ENCODE peak calls at places on chromosomes 7 and 10, in nine cellular contexts. One of them, this sample, is unnamed.

GRCh38 chr10:88565072-88565471 is 18.0 kb downstream of the RNLS start:
- DNase-seq in stomach: no peak
- DNase-seq in effector memory CD4-positive, alpha-beta T cell: no peak
- DNase-seq in sigmoid colon: no peak
- DNase-seq in aorta: no peak
- DNase-seq in heart right ventricle: no peak
- DNase-seq in K562: no peak
- DNase-seq in breast epithelium: no peak
- DNase-seq in NT2/D1: no peak
- DNase-seq in this sample: no peak

GRCh38 chr10:98294270-98294627 is 26.3 kb upstream of the LOXL4 start:
- DNase-seq in stomach: no peak
- DNase-seq in breast epithelium: no peak
- DNase-seq in K562: no peak
- DNase-seq in sigmoid colon: no peak
- DNase-seq in heart right ventricle: no peak
- DNase-seq in effector memory CD4-positive, alpha-beta T cell: no peak
- DNase-seq in aorta: no peak
- DNase-seq in NT2/D1: no peak
- DNase-seq in this sample: no peak

GRCh38 chr7:41005381-41005901 is 697.4 kb downstream of the INHBA start:
- DNase-seq in breast epithelium: no peak
- DNase-seq in effector memory CD4-positive, alpha-beta T cell: no peak
- DNase-seq in heart right ventricle: peak; percentile 29
- DNase-seq in stomach: no peak
- DNase-seq in aorta: no peak
- DNase-seq in sigmoid colon: no peak
- DNase-seq in NT2/D1: no peak
- DNase-seq in K562: no peak
- DNase-seq in this sample: no peak

GRCh38 chr10:78255796-78256638 is 222.4 kb downstream of the RPS24 start:
- DNase-seq in NT2/D1: peak; percentile 16
- DNase-seq in sigmoid colon: peak; percentile 84
- DNase-seq in heart right ventricle: peak; percentile 21
- DNase-seq in stomach: peak; percentile 30
- DNase-seq in K562: peak; percentile 57
- DNase-seq in breast epithelium: peak; percentile 30
- DNase-seq in aorta: peak; percentile 84
- DNase-seq in effector memory CD4-positive, alpha-beta T cell: no peak
- DNase-seq in this sample: no peak

GRCh38 chr10:124725171-124725631 is 19.0 kb downstream of the FAM53B start:
- DNase-seq in stomach: no peak
- DNase-seq in effector memory CD4-positive, alpha-beta T cell: no peak
- DNase-seq in aorta: no peak
- DNase-seq in NT2/D1: no peak
- DNase-seq in sigmoid colon: peak; percentile 61
- DNase-seq in K562: no peak
- DNase-seq in heart right ventricle: no peak
- DNase-seq in breast epithelium: no peak
- DNase-seq in this sample: peak; percentile 0

GRCh38 chr10:132675031-132675740 is 110.8 kb downstream of the NKX6-2 start:
- DNase-seq in stomach: no peak
- DNase-seq in K562: no peak
- DNase-seq in heart right ventricle: no peak
- DNase-seq in breast epithelium: no peak
- DNase-seq in aorta: no peak
- DNase-seq in NT2/D1: no peak
- DNase-seq in effector memory CD4-positive, alpha-beta T cell: no peak
- DNase-seq in sigmoid colon: peak; percentile 18
- DNase-seq in this sample: no peak

GRCh38 chr7:41045556-41046123 is 657.2 kb downstream of the INHBA start:
- DNase-seq in heart right ventricle: no peak
- DNase-seq in effector memory CD4-positive, alpha-beta T cell: no peak
- DNase-seq in aorta: no peak
- DNase-seq in stomach: peak; percentile 49
- DNase-seq in K562: no peak
- DNase-seq in sigmoid colon: no peak
- DNase-seq in NT2/D1: no peak
- DNase-seq in breast epithelium: peak; percentile 66
- DNase-seq in this sample: no peak

GRCh38 chr10:131119626-131120355 is 191.7 kb downstream of the TCERG1L start:
- DNase-seq in NT2/D1: no peak
- DNase-seq in K562: no peak
- DNase-seq in sigmoid colon: no peak
- DNase-seq in stomach: no peak
- DNase-seq in aorta: no peak
- DNase-seq in effector memory CD4-positive, alpha-beta T cell: no peak
- DNase-seq in breast epithelium: no peak
- DNase-seq in heart right ventricle: no peak
- DNase-seq in this sample: no peak

GRCh38 chr10:64682043-64682442 is 1160.8 kb downstream of the REEP3 start:
- DNase-seq in K562: no peak
- DNase-seq in aorta: no peak
- DNase-seq in NT2/D1: peak; percentile 15
- DNase-seq in heart right ventricle: no peak
- DNase-seq in sigmoid colon: no peak
- DNase-seq in breast epithelium: no peak
- DNase-seq in effector memory CD4-positive, alpha-beta T cell: no peak
- DNase-seq in stomach: no peak
- DNase-seq in this sample: no peak

GRCh38 chr10:7045891-7046599 is 364.8 kb downstream of the SFMBT2 start:
- DNase-seq in heart right ventricle: no peak
- DNase-seq in stomach: no peak
- DNase-seq in K562: no peak
- DNase-seq in aorta: no peak
- DNase-seq in breast epithelium: no peak
- DNase-seq in sigmoid colon: no peak
- DNase-seq in NT2/D1: no peak
- DNase-seq in effector memory CD4-positive, alpha-beta T cell: no peak
- DNase-seq in this sample: no peak

GRCh38 chr10:51188013-51188412 is 113.7 kb downstream of the PRKG1 start:
- DNase-seq in heart right ventricle: no peak
- DNase-seq in effector memory CD4-positive, alpha-beta T cell: no peak
- DNase-seq in sigmoid colon: no peak
- DNase-seq in NT2/D1: no peak
- DNase-seq in breast epithelium: no peak
- DNase-seq in stomach: no peak
- DNase-seq in aorta: no peak
- DNase-seq in K562: no peak
- DNase-seq in this sample: no peak

GRCh38 chr7:42747073-42747472 is 164.8 kb downstream of the C7orf25 start:
- DNase-seq in sigmoid colon: no peak
- DNase-seq in effector memory CD4-positive, alpha-beta T cell: no peak
- DNase-seq in heart right ventricle: no peak
- DNase-seq in aorta: no peak
- DNase-seq in K562: no peak
- DNase-seq in NT2/D1: no peak
- DNase-seq in breast epithelium: no peak
- DNase-seq in stomach: no peak
- DNase-seq in this sample: no peak

GRCh38 chr7:42746226-42746625 is 165.6 kb downstream of the C7orf25 start:
- DNase-seq in heart right ventricle: no peak
- DNase-seq in breast epithelium: no peak
- DNase-seq in NT2/D1: no peak
- DNase-seq in stomach: no peak
- DNase-seq in aorta: no peak
- DNase-seq in effector memory CD4-positive, alpha-beta T cell: no peak
- DNase-seq in sigmoid colon: no peak
- DNase-seq in K562: no peak
- DNase-seq in this sample: no peak

GRCh38 chr7:42753917-42754363 is 157.9 kb downstream of the C7orf25 start:
- DNase-seq in K562: no peak
- DNase-seq in aorta: no peak
- DNase-seq in heart right ventricle: peak; percentile 57
- DNase-seq in sigmoid colon: no peak
- DNase-seq in stomach: no peak
- DNase-seq in breast epithelium: no peak
- DNase-seq in NT2/D1: no peak
- DNase-seq in effector memory CD4-positive, alpha-beta T cell: no peak
- DNase-seq in this sample: no peak

GRCh38 chr7:42753322-42753721 is 158.5 kb downstream of the C7orf25 start:
- DNase-seq in effector memory CD4-positive, alpha-beta T cell: no peak
- DNase-seq in K562: no peak
- DNase-seq in stomach: no peak
- DNase-seq in heart right ventricle: no peak
- DNase-seq in sigmoid colon: no peak
- DNase-seq in aorta: no peak
- DNase-seq in breast epithelium: no peak
- DNase-seq in NT2/D1: no peak
- DNase-seq in this sample: no peak

GRCh38 chr7:42750142-42750541 is 161.7 kb downstream of the C7orf25 start:
- DNase-seq in stomach: no peak
- DNase-seq in sigmoid colon: no peak
- DNase-seq in heart right ventricle: no peak
- DNase-seq in K562: no peak
- DNase-seq in NT2/D1: no peak
- DNase-seq in aorta: no peak
- DNase-seq in effector memory CD4-positive, alpha-beta T cell: no peak
- DNase-seq in breast epithelium: no peak
- DNase-seq in this sample: no peak
- H3K9me3 ChIP-seq in stomach: no peaks in the 10 kb centered on the region
- H3K9me3 ChIP-seq in sigmoid colon: no peaks in the 10 kb centered on the region
- H3K9me3 ChIP-seq in heart right ventricle: peaks cover 4% of the 10 kb centered on the region
- H3K9me3 ChIP-seq in K562: no peaks in the 10 kb centered on the region
- H3K9me3 ChIP-seq in NT2/D1: no peaks in the 10 kb centered on the region
- H3K9me3 ChIP-seq in aorta: no peaks in the 10 kb centered on the region
- H3K9me3 ChIP-seq in effector memory CD4-positive, alpha-beta T cell: no peaks in the 10 kb centered on the region
- H3K9me3 ChIP-seq in breast epithelium: no peaks in the 10 kb centered on the region
- H3K9me3 ChIP-seq in this sample: peaks cover 3% of the 10 kb centered on the region

GRCh38 chr7:158324397-158325360 is 262.9 kb downstream of the PTPRN2 start:
- DNase-seq in NT2/D1: no peak
- DNase-seq in sigmoid colon: no peak
- DNase-seq in effector memory CD4-positive, alpha-beta T cell: no peak
- DNase-seq in stomach: no peak
- DNase-seq in K562: no peak
- DNase-seq in aorta: no peak
- DNase-seq in heart right ventricle: no peak
- DNase-seq in breast epithelium: no peak
- DNase-seq in this sample: no peak
- H3K9me3 ChIP-seq in NT2/D1: no peaks in the 10 kb centered on the region
- H3K9me3 ChIP-seq in sigmoid colon: no peaks in the 10 kb centered on the region
- H3K9me3 ChIP-seq in effector memory CD4-positive, alpha-beta T cell: no peaks in the 10 kb centered on the region
- H3K9me3 ChIP-seq in stomach: no peaks in the 10 kb centered on the region
- H3K9me3 ChIP-seq in K562: peaks cover 16% of the 10 kb centered on the region
- H3K9me3 ChIP-seq in aorta: no peaks in the 10 kb centered on the region
- H3K9me3 ChIP-seq in heart right ventricle: peaks cover 26% of the 10 kb centered on the region
- H3K9me3 ChIP-seq in breast epithelium: no peaks in the 10 kb centered on the region
- H3K9me3 ChIP-seq in this sample: no peaks in the 10 kb centered on the region

GRCh38 chr7:106083717-106084116 is 28.4 kb downstream of the SYPL1 start:
- DNase-seq in aorta: no peak
- DNase-seq in sigmoid colon: no peak
- DNase-seq in NT2/D1: no peak
- DNase-seq in breast epithelium: no peak
- DNase-seq in effector memory CD4-positive, alpha-beta T cell: no peak
- DNase-seq in heart right ventricle: no peak
- DNase-seq in stomach: no peak
- DNase-seq in K562: no peak
- DNase-seq in this sample: no peak
- H3K9me3 ChIP-seq in aorta: no peaks in the 10 kb centered on the region
- H3K9me3 ChIP-seq in sigmoid colon: no peaks in the 10 kb centered on the region
- H3K9me3 ChIP-seq in NT2/D1: no peaks in the 10 kb centered on the region
- H3K9me3 ChIP-seq in breast epithelium: no peaks in the 10 kb centered on the region
- H3K9me3 ChIP-seq in effector memory CD4-positive, alpha-beta T cell: no peaks in the 10 kb centered on the region
- H3K9me3 ChIP-seq in heart right ventricle: no peaks in the 10 kb centered on the region
- H3K9me3 ChIP-seq in stomach: no peaks in the 10 kb centered on the region
- H3K9me3 ChIP-seq in K562: no peaks in the 10 kb centered on the region
- H3K9me3 ChIP-seq in this sample: no peaks in the 10 kb centered on the region

GRCh38 chr7:56495165-56495564 is 378.9 kb upstream of the NUPR2 start:
- DNase-seq in heart right ventricle: no peak
- DNase-seq in K562: no peak
- DNase-seq in NT2/D1: no peak
- DNase-seq in breast epithelium: no peak
- DNase-seq in stomach: no peak
- DNase-seq in sigmoid colon: no peak
- DNase-seq in aorta: no peak
- DNase-seq in effector memory CD4-positive, alpha-beta T cell: no peak
- DNase-seq in this sample: no peak
- H3K9me3 ChIP-seq in heart right ventricle: peaks cover 92% of the 10 kb centered on the region
- H3K9me3 ChIP-seq in K562: no peaks in the 10 kb centered on the region
- H3K9me3 ChIP-seq in NT2/D1: no peaks in the 10 kb centered on the region
- H3K9me3 ChIP-seq in breast epithelium: peaks cover 69% of the 10 kb centered on the region
- H3K9me3 ChIP-seq in stomach: peaks cover 20% of the 10 kb centered on the region
- H3K9me3 ChIP-seq in sigmoid colon: peaks cover 7% of the 10 kb centered on the region
- H3K9me3 ChIP-seq in aorta: peaks cover 7% of the 10 kb centered on the region
- H3K9me3 ChIP-seq in effector memory CD4-positive, alpha-beta T cell: peaks cover 8% of the 10 kb centered on the region
- H3K9me3 ChIP-seq in this sample: peaks cover 4% of the 10 kb centered on the region

GRCh38 chr7:64533756-64534155 is 29.1 kb downstream of the ZNF680 start:
- DNase-seq in stomach: no peak
- DNase-seq in K562: no peak
- DNase-seq in aorta: no peak
- DNase-seq in heart right ventricle: no peak
- DNase-seq in effector memory CD4-positive, alpha-beta T cell: no peak
- DNase-seq in breast epithelium: no peak
- DNase-seq in sigmoid colon: no peak
- DNase-seq in NT2/D1: no peak
- DNase-seq in this sample: no peak

GRCh38 chr7:64528770-64529169 is 34.1 kb downstream of the ZNF680 start:
- DNase-seq in stomach: no peak
- DNase-seq in breast epithelium: no peak
- DNase-seq in effector memory CD4-positive, alpha-beta T cell: no peak
- DNase-seq in aorta: no peak
- DNase-seq in sigmoid colon: no peak
- DNase-seq in K562: no peak
- DNase-seq in NT2/D1: no peak
- DNase-seq in heart right ventricle: no peak
- DNase-seq in this sample: no peak
- H3K9me3 ChIP-seq in stomach: peaks cover 20% of the 10 kb centered on the region
- H3K9me3 ChIP-seq in breast epithelium: peaks cover 64% of the 10 kb centered on the region
- H3K9me3 ChIP-seq in effector memory CD4-positive, alpha-beta T cell: peaks cover 17% of the 10 kb centered on the region
- H3K9me3 ChIP-seq in aorta: peaks cover 10% of the 10 kb centered on the region
- H3K9me3 ChIP-seq in sigmoid colon: peaks cover 4% of the 10 kb centered on the region
- H3K9me3 ChIP-seq in K562: no peaks in the 10 kb centered on the region
- H3K9me3 ChIP-seq in NT2/D1: peaks cover 66% of the 10 kb centered on the region
- H3K9me3 ChIP-seq in heart right ventricle: peaks cover 100% of the 10 kb centered on the region
- H3K9me3 ChIP-seq in this sample: peaks cover 24% of the 10 kb centered on the region